ENCODE peak calls at places on chromosomes 2 and 18, in four cellular contexts. E is sigmoid colon; U is HFF-Myc; Y is CD4-positive, alpha-beta T cell. S is an unnamed sample.
A peak's percentile ranks its signal among the peaks of the same experiment; 100 is the strongest.

GRCh38 chr2:144459937-144460336 is 60.0 kb downstream of the ZEB2 start:
- DNase-seq in E (no peak), U (no peak), Y (no peak), S (no peak)

GRCh38 chr2:200306969-200307811 is 697 bp downstream of the SPATS2L start:
- DNase-seq in E (peak; percentile 70), U (no peak), Y (no peak), S (peak; percentile 74)

GRCh38 chr2:102438578-102438977 is 15.6 kb downstream of the IL18RAP start:
- DNase-seq in E (no peak), U (no peak), Y (no peak), S (no peak)

GRCh38 chr2:240452471-240453256 is 17.2 kb downstream of the GPC1 start:
- DNase-seq in E (peak; percentile 81), U (no peak), Y (no peak), S (no peak)

GRCh38 chr2:53235836-53236582 is 531.6 kb upstream of the CHAC2 start:
- DNase-seq in E (no peak), U (no peak), Y (no peak), S (no peak)

GRCh38 chr2:219448776-219449476 is 14.3 kb downstream of the SPEG start:
- DNase-seq in E (peak; percentile 87), U (no peak), Y (no peak), S (no peak)

GRCh38 chr2:160368988-160369935 is 124.3 kb downstream of the RBMS1 start:
- DNase-seq in E (no peak), U (no peak), Y (no peak), S (no peak)

GRCh38 chr2:29420999-29421856 is 306.0 kb downstream of the CLIP4 start:
- DNase-seq in E (no peak), U (no peak), Y (no peak), S (no peak)

GRCh38 chr2:37441055-37441454 is 96.6 kb downstream of the QPCT start:
- DNase-seq in E (no peak), U (no peak), Y (no peak), S (no peak)

GRCh38 chr2:133504566-133505505 is 63.4 kb downstream of the NCKAP5 start:
- DNase-seq in E (no peak), U (no peak), Y (no peak), S (no peak)

GRCh38 chr2:126913881-126914495 is 15.3 kb downstream of the TEX51 start:
- DNase-seq in E (peak; percentile 46), U (no peak), Y (no peak), S (peak; percentile 45)

GRCh38 chr18:40607741-40608140 is 1347.3 kb upstream of the PIK3C3 start:
- DNase-seq in E (no peak), U (no peak), Y (no peak), S (no peak)

GRCh38 chr2:95006661-95007060 is 18.8 kb upstream of the MAL start:
- DNase-seq in E (no peak), U (no peak), Y (no peak), S (no peak)

DNA sequence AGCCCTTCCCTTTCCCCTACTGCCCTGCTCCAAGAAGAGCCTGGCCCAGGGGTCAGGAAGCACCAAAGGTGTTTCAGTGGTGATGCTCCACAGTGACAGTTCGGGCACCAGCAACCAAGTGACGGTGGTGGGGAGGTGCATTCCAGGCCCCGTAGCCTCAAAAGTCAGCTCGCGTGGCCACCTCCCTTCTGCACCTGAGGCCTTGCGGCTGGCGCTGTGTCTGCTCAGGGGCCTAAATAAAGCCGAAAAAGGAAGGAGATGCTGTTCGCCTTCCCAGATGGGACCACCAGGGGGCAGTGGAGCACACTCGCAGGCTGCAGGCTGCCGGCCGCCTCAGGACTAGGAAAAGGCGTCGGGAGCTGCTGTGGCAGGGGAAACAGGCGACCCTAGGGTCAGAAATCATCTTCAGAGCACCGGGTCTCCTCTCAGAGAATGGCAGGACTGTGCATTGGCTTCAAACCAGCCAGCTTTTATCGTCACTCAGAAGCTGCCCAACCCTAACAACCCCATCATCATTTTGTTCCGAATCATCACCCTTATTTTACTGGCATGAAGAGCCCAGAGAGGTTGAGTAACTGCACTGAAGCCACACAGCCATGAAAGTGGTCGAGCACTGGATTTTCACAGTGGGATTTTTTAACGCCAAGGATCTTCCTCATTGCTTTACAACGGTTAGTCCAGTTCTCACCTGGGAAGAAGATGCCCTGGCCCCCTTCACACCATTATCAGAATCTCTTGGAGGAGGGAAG is 213.0 kb upstream of the CELF4 start:
- DNase-seq in E (no peak), U (no peak), Y (no peak), S (peak; percentile 89)
- TF ChIP-seq CTCF in E (peak; percentile 16), U (peak; percentile 61), Y (no peak), S (peak; percentile 95)

DNA sequence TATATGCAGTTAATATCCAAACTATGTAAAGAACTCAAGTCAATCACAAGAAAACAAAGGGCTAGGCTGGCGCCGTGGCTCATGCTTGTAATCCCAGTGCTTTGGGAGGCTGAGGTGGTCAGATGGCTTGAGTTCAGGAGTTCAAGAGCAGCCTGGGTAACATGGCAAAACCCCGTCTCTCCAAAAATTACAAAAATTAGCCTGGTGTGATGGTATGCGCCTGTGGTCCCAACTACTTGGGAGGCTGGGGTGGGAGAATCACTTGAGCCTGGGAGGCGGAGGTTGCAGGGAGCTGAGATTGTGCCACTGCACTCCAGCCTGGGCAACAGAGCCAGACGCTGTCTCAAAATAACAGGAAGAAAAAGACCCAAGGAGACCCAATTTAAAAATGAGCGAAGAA is 91.9 kb upstream of the ALKAL2 start:
- DNase-seq in E (no peak), U (no peak), Y (no peak), S (no peak)
- TF ChIP-seq CTCF in E (no peak), U (no peak), Y (no peak), S (no peak)

DNA sequence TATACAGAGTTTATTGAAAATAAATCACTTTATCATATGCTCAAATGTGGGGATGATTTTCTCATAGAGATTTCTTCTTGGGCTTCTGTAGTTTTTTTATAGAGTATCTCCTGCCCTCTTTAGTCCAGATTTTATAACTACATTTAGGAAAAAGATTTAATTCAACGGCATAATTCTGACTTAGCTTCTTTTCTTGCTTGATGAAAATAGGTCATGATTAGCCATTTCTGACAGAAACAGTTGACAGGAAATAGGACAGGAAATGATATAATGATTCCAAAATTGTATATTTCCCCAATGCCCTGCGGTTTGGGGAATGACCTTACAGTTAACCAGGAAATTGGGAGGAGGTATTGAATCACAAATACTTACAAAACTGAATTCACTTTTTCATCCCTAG is 1531.9 kb upstream of the ACVR2A start:
- DNase-seq in E (no peak), U (no peak), Y (no peak), S (no peak)
- TF ChIP-seq CTCF in E (no peak), U (no peak), Y (no peak), S (peak; percentile 58)

DNA sequence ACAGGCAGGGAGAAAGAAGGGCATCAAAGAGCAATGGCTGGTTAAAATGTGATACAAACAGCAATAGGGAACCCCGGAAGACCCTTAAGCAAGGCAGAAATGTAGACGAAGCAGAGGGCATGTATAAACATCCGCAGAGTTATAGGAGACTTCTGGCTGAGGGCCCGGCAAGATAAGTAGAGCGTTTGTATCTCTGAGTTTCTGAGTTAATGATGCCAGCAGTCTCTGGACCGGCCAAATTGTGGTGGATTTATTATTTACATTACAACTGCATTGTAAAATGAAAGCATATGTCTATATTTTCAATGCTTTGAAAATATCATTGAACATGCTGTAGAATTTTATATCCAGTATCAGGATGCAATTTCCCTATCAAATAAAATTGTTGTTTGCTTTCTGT is 148.0 kb upstream of the KCTD1 start:
- DNase-seq in E (no peak), U (no peak), Y (no peak), S (no peak)
- TF ChIP-seq CTCF in E (no peak), U (no peak), Y (no peak), S (no peak)

GRCh38 chr18:50857694-50858093 is 21.2 kb upstream of the ME2 start:
- DNase-seq in E (no peak), U (no peak), Y (no peak), S (no peak)
- TF ChIP-seq CTCF in E (no peak), U (no peak), Y (no peak), S (no peak)

DNA sequence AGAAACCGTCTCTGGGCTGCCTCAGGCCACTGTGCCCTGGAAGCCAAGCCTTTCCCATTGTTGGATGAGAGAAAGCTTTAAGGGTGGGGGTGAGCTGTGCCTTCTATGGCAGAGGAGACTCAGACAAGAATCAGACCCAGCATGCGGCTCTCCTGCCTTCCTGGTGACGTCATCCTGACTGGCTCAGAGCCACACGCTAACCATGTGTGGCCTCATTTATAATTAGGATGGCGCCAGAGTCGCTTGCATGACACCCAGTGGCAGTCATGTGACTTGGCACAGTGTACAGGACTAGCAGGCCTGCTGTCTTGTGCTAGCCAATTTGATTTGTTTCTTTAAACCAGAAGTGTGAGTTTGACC is 99.2 kb downstream of the SH3BP4 start:
- DNase-seq in E (peak; percentile 95), U (peak; percentile 89), Y (no peak), S (no peak)
- TF ChIP-seq CTCF in E (no peak), U (peak; percentile 16), Y (no peak), S (no peak)

GRCh38 chr18:79068946-79069791 is at the start of gene ATP9B:
- DNase-seq in E (peak; percentile 99), U (peak; percentile 82), Y (peak; percentile 99), S (peak; percentile 100)
- TF ChIP-seq CTCF in E (no peak), U (no peak), Y (no peak), S (no peak)

DNA sequence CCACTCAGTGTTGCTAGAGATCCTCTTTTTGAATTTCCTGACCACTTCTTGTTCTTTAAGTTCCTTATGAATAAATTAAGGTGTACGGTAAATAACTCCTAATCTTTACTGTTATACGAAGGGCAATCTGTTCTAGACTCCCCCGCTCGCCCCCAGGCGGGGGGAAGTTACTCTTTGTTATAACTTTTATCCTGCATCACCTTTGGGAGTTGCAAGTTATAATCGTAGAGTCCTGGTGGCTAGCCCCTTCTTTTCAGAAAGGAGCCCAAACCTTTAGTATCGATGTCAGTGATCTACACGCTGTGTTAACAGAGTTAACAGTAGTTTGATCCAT is 652 bp downstream of the GCA start:
- DNase-seq in E (no peak), U (no peak), Y (no peak), S (no peak)
- TF ChIP-seq CTCF in E (no peak), U (no peak), Y (no peak), S (no peak)

DNA sequence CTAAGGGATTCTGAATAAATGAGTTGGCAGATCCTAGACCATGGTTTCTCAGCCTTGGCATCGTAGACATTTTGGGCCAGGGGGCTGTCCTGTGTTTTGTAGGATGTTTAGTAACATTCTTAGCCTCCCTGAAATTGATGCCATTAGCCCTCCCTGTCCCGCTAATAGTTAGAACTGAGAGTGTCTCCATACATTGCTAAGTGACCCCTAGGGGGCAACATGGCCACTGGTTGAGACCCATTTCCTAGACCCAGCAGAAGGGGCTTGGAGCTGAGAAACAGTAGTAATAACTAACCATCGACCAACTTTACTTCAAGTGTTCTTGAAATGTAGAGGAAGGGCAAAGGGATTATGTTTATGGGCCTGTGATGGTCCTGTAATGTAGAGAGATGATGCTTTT is 40.8 kb downstream of the KCMF1 start:
- DNase-seq in E (no peak), U (no peak), Y (no peak), S (no peak)
- TF ChIP-seq CTCF in E (no peak), U (peak; percentile 34), Y (no peak), S (no peak)